ENCODE peak calls at places on chromosomes 12 and 14, in six cellular contexts. D, G, R, B, Y and J are unnamed samples.

GRCh38 chr12:103423061-103423473 is 72.7 kb downstream of the C12orf42 start:
- DNase-seq in B (no peak), R (no peak), D (no peak), G (no peak), Y (no peak), J (no peak)

GRCh38 chr12:110304061-110304551 is 23.1 kb downstream of the ATP2A2 start:
- DNase-seq in R (peak), B (no peak), D (no peak), G (no peak), Y (no peak), J (no peak)

GRCh38 chr12:1881301-1881700 is 37.2 kb downstream of the CACNA2D4 start:
- DNase-seq in D (no peak), B (no peak), G (peak), Y (no peak), R (no peak), J (no peak)

GRCh38 chr12:25236190-25236589 is 14.5 kb downstream of the KRAS start:
- DNase-seq in R (peak), G (no peak), D (no peak), B (no peak), Y (no peak), J (no peak)

GRCh38 chr12:94204647-94205247 is 56.4 kb downstream of the PLXNC1 start:
- DNase-seq in D (no peak), G (no peak), R (no peak), B (peak), Y (no peak), J (no peak)

GRCh38 chr12:14256139-14256538 is 109.3 kb upstream of the ATF7IP start:
- DNase-seq in G (no peak), D (peak), B (peak), Y (no peak), R (peak), J (no peak)

GRCh38 chr14:101200650-101201516 is 297.4 kb upstream of the RTL1 start:
- DNase-seq in B (no peak), D (no peak), G (no peak), R (no peak), Y (no peak), J (no peak)

GRCh38 chr12:6860942-6861341 is 6.4 kb upstream of the TPI1 start:
- DNase-seq in G (no peak), R (no peak), B (no peak), Y (no peak), D (no peak), J (no peak)

GRCh38 chr12:111101003-111101402 is 180.6 kb upstream of the MYL2 start:
- DNase-seq in Y (no peak), R (no peak), B (no peak), G (no peak), D (no peak), J (no peak)

GRCh38 chr14:55864890-55865655 is 253.1 kb upstream of the PELI2 start:
- DNase-seq in Y (no peak), B (no peak), G (peak), R (no peak), D (peak), J (peak)

GRCh38 chr12:121933522-121934317 is 15.3 kb downstream of the CFAP251 start:
- DNase-seq in G (peak), Y (no peak), D (peak), R (no peak), B (no peak), J (peak)

GRCh38 chr12:104456950-104457745 is 400 bp downstream of the CHST11 start:
- DNase-seq in R (peak), B (peak), G (peak), D (peak), Y (peak), J (peak)

GRCh38 chr12:103560604-103561101 is 26.4 kb upstream of the STAB2 start:
- DNase-seq in R (peak), B (no peak), G (no peak), D (peak), Y (peak), J (no peak)

GRCh38 chr12:4307593-4308333 is 13.2 kb upstream of the TIGAR start:
- DNase-seq in D (peak), R (peak), Y (peak), G (peak), B (no peak), J (peak)

GRCh38 chr14:92645841-92646478 is 102.5 kb downstream of the LGMN start:
- DNase-seq in G (no peak), B (no peak), Y (no peak), D (peak), R (peak), J (no peak)

GRCh38 chr14:101772770-101773169 is 11.3 kb downstream of the PPP2R5C start:
- DNase-seq in Y (peak), B (no peak), G (no peak), R (no peak), D (no peak), J (no peak)

GRCh38 chr12:13170892-13171490 is 25.5 kb upstream of the EMP1 start:
- DNase-seq in Y (no peak), D (no peak), G (no peak), R (no peak), B (no peak), J (no peak)

GRCh38 chr14:32166029-32166428 is 35.8 kb upstream of the RNU6-7 start:
- DNase-seq in D (no peak), B (no peak), G (no peak), Y (no peak), R (no peak), J (no peak)

GRCh38 chr12:94266796-94267529 is 118.6 kb downstream of the PLXNC1 start:
- DNase-seq in G (no peak), Y (no peak), B (no peak), D (peak), R (peak), J (no peak)

GRCh38 chr14:92951912-92952471 is 29.0 kb downstream of the CHGA start:
- DNase-seq in D (peak), G (peak), Y (peak), R (peak), B (peak), J (peak)